ENCODE peak calls at places on chromosomes 13 and 19, in four cellular contexts. D is GM12891, N is GM12878, F is K562. A is an unnamed sample.

GRCh38 chr13:40433577-40433976 is 232.9 kb downstream of the FOXO1 start:
- DNase-seq in N (no peak), D (no peak), F (no peak), A (peak)

GRCh38 chr19:35031072-35031881 is 1.0 kb downstream of the SCN1B start:
- DNase-seq in N (no peak), F (peak), D (no peak), A (no peak)

GRCh38 chr13:102913924-102914628 is 68.2 kb downstream of the ERCC5 start:
- DNase-seq in F (no peak), D (no peak), N (no peak), A (no peak)

GRCh38 chr13:69720278-69720983 is 387.2 kb upstream of the ATXN8OS start:
- DNase-seq in N (no peak), D (no peak), F (no peak), A (no peak)

GRCh38 chr19:4896372-4896771 is 6.3 kb downstream of the ARRDC5 start:
- DNase-seq in N (no peak), D (no peak), F (no peak), A (peak)

GRCh38 chr19:14381689-14382474 is 638 bp downstream of the ADGRE5 start:
- DNase-seq in F (peak), N (no peak), D (no peak), A (peak)

GRCh38 chr19:5918463-5919079 is 4.5 kb downstream of the CAPS start:
- DNase-seq in N (no peak), F (no peak), D (no peak), A (no peak)

GRCh38 chr19:43765109-43765876 is 10.5 kb upstream of the SMG9 start:
- DNase-seq in D (no peak), F (peak), N (peak), A (peak)

GRCh38 chr19:47421844-47422395 is 2.6 kb upstream of the MEIS3 start:
- DNase-seq in N (no peak), F (peak), D (no peak), A (no peak)

GRCh38 chr19:31110331-31110730 is 238.9 kb downstream of the TSHZ3 start:
- DNase-seq in D (no peak), F (no peak), N (no peak), A (peak)

GRCh38 chr13:46124531-46124966 is 19.7 kb upstream of the CPB2 start:
- DNase-seq in D (no peak), N (no peak), F (no peak), A (peak)

GRCh38 chr13:100163375-100163774 is 74.5 kb downstream of the PCCA start:
- DNase-seq in F (no peak), D (no peak), N (no peak), A (no peak)

DNA sequence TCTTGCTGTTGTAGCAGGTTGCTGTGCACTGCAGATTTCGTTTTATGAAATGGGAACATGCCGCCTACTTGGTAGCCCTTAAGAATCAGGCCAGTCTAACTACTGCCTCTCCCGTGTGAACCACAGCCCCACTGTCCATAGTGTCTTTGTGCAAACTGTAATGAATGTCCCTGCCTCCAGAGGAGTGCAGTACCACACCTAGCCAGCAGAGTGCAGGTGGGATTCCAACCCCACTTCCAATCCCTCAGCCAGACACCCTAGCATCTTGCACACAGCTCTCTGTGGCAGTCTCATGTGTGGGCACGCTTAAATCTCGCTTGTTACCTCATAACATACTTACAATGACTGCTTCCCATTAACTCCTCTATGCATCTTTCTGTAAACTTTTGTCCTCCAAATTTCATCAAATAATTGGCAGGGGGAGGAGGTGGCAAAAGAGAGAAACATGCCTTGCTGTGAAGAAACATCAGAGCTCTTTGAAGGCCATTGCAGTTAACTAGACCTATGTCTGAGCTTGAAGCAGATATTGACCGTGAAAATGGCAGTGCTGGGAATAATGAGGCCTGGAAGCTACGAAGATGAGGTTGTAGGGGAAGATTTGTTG is 47.2 kb downstream of the ZAR1L start:
- DNase-seq in N (no peak), F (peak), D (peak), A (no peak)
- TF ChIP-seq SPI1 in N (no peak), F (no peak), D (no peak), A (no peak)

GRCh38 chr13:114115796-114116195 is 16.6 kb downstream of the RASA3 start:
- DNase-seq in F (no peak), N (no peak), D (no peak), A (no peak)

GRCh38 chr13:114116734-114117133 is 15.7 kb downstream of the RASA3 start:
- DNase-seq in D (no peak), F (no peak), N (no peak), A (no peak)

GRCh38 chr13:114112826-114113322 is 19.5 kb downstream of the RASA3 start:
- DNase-seq in D (no peak), F (no peak), N (no peak), A (no peak)

GRCh38 chr13:114113961-114114360 is 18.5 kb downstream of the RASA3 start:
- DNase-seq in F (no peak), D (no peak), N (no peak), A (no peak)

GRCh38 chr13:114115191-114115671 is 17.2 kb downstream of the RASA3 start:
- DNase-seq in N (no peak), F (peak), D (no peak), A (peak)
- TF ChIP-seq POLR2AphosphoS5 in N (no peak), F (no peak), D (no peak), A (peak)

GRCh38 chr19:50311723-50312635 is 17.2 kb downstream of the KCNC3 start:
- DNase-seq in D (no peak), N (no peak), F (peak), A (no peak)
- TF ChIP-seq SPI1 in D (no peak), N (no peak), F (no peak), A (no peak)

GRCh38 chr19:44905437-44906160 is at the start of gene APOE:
- DNase-seq in N (no peak), D (no peak), F (peak), A (no peak)

GRCh38 chr19:44904426-44904994 is 1.1 kb upstream of the APOE start:
- DNase-seq in F (peak), D (no peak), N (no peak), A (no peak)

GRCh38 chr19:44900328-44901244 is 5.0 kb upstream of the APOE start:
- DNase-seq in F (no peak), D (no peak), N (no peak), A (no peak)

GRCh38 chr19:44903216-44903601 is 2.4 kb upstream of the APOE start:
- DNase-seq in F (no peak), D (no peak), N (no peak), A (no peak)

GRCh38 chr19:44903602-44904425 is 1.8 kb upstream of the APOE start:
- DNase-seq in N (no peak), D (peak), F (peak), A (no peak)
- TF ChIP-seq POLR2AphosphoS5 in N (no peak), D (peak), F (peak), A (peak)

GRCh38 chr13:42380420-42381164 is 108.6 kb downstream of the AKAP11 start:
- DNase-seq in D (no peak), N (peak), F (no peak), A (no peak)

GRCh38 chr13:42381165-42381425 is 109.1 kb downstream of the AKAP11 start:
- DNase-seq in F (no peak), N (no peak), D (no peak), A (no peak)

GRCh38 chr13:42388326-42388725 is 116.4 kb downstream of the AKAP11 start:
- DNase-seq in F (no peak), D (no peak), N (no peak), A (no peak)

GRCh38 chr13:42379241-42379640 is 107.3 kb downstream of the AKAP11 start:
- DNase-seq in F (no peak), N (no peak), D (no peak), A (no peak)

DNA sequence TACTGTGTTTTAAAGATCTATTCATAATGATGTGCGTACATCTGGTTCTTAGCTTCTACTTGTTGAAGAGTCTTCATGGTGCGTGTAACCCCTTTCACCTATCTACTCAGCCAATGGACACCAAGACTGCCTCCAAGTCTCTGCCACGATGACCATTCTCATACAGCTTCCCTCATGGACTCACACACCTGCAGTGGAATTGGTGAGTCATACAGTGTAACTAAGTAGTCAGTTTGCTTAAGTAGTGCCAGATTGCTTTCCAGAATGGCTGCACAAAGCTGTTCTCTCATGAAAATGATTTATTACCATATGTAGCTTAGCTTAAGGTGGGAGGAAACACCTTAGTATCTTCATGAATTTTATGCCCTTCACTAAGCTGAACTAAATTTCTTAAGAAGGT is 112.3 kb downstream of the AKAP11 start:
- DNase-seq in N (no peak), D (no peak), F (no peak), A (no peak)
- TF ChIP-seq SPI1 in N (no peak), D (no peak), F (no peak), A (no peak)

GRCh38 chr13:50909605-50910482 is at the start of gene RNASEH2B:
- DNase-seq in F (peak), D (peak), N (no peak), A (peak)
- TF ChIP-seq POLR2AphosphoS5 in F (peak), D (peak), N (peak), A (peak)

DNA sequence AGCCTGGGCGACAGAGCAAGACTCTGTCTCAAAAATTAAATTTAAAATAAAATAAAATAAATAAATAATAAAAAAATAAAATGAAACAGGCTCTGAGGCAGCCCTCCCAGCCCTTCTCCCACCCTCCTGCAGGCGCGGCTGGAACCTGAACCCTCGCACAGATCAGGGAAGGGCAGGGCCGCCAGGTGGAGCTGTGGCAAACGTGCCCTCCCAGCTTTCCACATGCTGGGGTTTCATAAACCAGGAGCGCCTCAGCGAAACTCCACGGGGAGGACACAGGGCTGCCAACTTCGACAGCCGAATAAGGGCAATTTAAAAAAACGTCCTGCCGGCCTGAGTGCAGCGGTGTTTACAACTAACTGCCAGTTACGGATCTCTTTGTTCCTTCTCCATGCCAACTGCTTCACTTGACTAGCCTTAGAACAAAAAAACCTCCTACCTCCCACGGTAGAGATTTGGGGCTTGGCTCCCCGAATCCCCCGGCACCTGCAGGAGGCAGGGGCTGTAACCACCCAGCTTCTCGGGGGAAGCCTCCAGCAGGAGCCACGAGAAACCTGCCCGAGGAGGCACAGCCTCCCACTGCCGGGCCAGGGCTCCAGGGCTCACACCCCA is 15.9 kb downstream of the ZNF787 start:
- DNase-seq in D (peak), N (no peak), F (no peak), A (no peak)
- TF ChIP-seq SPI1 in D (no peak), N (no peak), F (no peak), A (no peak)